ENCODE peak calls at places on chromosomes 12 and 14, in five cellular contexts. S is A549, F is IMR-90, J is K562, E is SK-N-SH. V is an unnamed sample.

GRCh38 chr12:30813741-30814687 is 59.3 kb upstream of the CAPRIN2 start:
- DNase-seq in S (no peak), F (peak; percentile 50), J (no peak), E (no peak), V (no peak)

GRCh38 chr14:97120204-97121120 is 323.3 kb downstream of the VRK1 start:
- DNase-seq in S (no peak), F (no peak), J (no peak), E (no peak), V (no peak)

GRCh38 chr14:100975668-100976067 is 72.1 kb upstream of the RTL1 start:
- DNase-seq in S (no peak), F (peak; percentile 49), J (no peak), E (no peak), V (no peak)

GRCh38 chr12:117093431-117093830 is 5.8 kb downstream of the TESC start:
- DNase-seq in S (no peak), F (no peak), J (no peak), E (no peak), V (no peak)

GRCh38 chr12:95622879-95623278 is 71.6 kb upstream of the USP44 start:
- DNase-seq in S (no peak), F (no peak), J (no peak), E (no peak), V (no peak)

GRCh38 chr14:68040633-68041369 is 221.2 kb downstream of the RAD51B start:
- DNase-seq in S (no peak), F (no peak), J (no peak), E (no peak), V (no peak)

GRCh38 chr12:130026608-130027176 is 122.9 kb upstream of the TMEM132D start:
- DNase-seq in S (peak; percentile 49), F (no peak), J (peak; percentile 46), E (peak; percentile 67), V (no peak)

GRCh38 chr14:63045234-63045611 is at the start of gene KCNH5:
- DNase-seq in S (peak; percentile 14), F (peak; percentile 46), J (no peak), E (peak; percentile 90), V (peak; percentile 80)

GRCh38 chr14:70640938-70641547 is 673 bp upstream of the TTC9 start:
- DNase-seq in S (peak; percentile 47), F (peak; percentile 58), J (no peak), E (peak; percentile 68), V (peak; percentile 66)

GRCh38 chr14:67387195-67387594 is 24.8 kb downstream of the PLEK2 start:
- DNase-seq in S (no peak), F (peak; percentile 56), J (no peak), E (no peak), V (no peak)

GRCh38 chr14:80992580-80992979 is 37.2 kb downstream of the TSHR start:
- DNase-seq in S (no peak), F (no peak), J (no peak), E (no peak), V (no peak)

GRCh38 chr14:80988192-80988591 is 32.8 kb downstream of the TSHR start:
- DNase-seq in S (no peak), F (no peak), J (no peak), E (no peak), V (no peak)

GRCh38 chr14:80988742-80989429 is 33.5 kb downstream of the TSHR start:
- DNase-seq in S (no peak), F (peak; percentile 30), J (no peak), E (no peak), V (no peak)

GRCh38 chr14:80982711-80983110 is 27.3 kb downstream of the TSHR start:
- DNase-seq in S (no peak), F (no peak), J (no peak), E (no peak), V (no peak)

DNA sequence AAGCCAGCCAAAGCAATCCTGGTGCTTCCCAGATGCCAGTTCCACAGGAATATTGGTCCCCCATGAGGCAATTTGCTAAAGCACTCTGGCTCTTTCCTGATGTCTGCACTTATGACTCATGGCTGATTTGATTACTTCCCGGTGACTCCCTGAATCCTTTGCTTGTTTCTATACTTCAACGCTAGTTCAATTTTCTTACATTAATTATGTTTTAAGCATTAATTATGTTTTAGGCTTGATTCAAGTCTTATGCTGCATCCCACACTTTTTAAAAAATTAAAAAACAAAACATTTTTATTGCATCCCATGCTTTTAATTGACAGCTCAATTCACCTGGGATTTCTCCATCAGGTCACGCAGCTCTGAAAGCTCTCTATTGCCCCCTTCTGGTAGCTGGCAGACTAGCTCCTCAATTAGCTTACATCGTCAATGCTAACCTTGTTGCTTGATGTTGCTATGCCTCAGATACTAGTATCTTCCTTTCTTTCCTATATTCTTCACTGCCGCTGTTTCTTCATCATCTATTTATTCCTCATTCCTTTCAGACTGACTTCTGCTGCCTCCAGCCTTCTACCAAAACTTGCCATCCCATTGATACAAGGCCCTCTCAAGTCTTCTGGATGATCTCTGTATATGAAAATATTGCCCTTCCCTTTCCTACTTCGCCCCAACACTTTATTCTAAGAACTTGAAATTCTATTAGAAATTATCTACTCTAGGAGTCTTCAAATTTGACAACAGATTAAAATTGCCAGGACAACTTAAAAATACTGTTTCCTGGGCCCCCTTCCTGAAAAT is 32.0 kb downstream of the TSHR start:
- DNase-seq in S (peak; percentile 78), F (peak; percentile 69), J (peak; percentile 55), E (peak; percentile 69), V (peak; percentile 77)
- TF ChIP-seq RAD21 in S (peak; percentile 81), F (peak; percentile 76), J (peak; percentile 59), E (peak; percentile 85), V (peak; percentile 82)

GRCh38 chr12:27467641-27468040 is 21.1 kb downstream of the SMCO2 start:
- DNase-seq in S (no peak), F (no peak), J (no peak), E (no peak), V (no peak)

GRCh38 chr12:27463826-27464554 is 17.5 kb downstream of the SMCO2 start:
- DNase-seq in S (no peak), F (peak; percentile 42), J (no peak), E (no peak), V (no peak)

GRCh38 chr12:27460471-27460978 is 14.0 kb downstream of the SMCO2 start:
- DNase-seq in S (peak; percentile 39), F (peak; percentile 38), J (no peak), E (no peak), V (no peak)

GRCh38 chr12:27462151-27462694 is 15.7 kb downstream of the SMCO2 start:
- DNase-seq in S (peak; percentile 16), F (peak; percentile 87), J (no peak), E (no peak), V (no peak)

GRCh38 chr12:27462851-27463250 is 16.3 kb downstream of the SMCO2 start:
- DNase-seq in S (no peak), F (no peak), J (no peak), E (no peak), V (no peak)
- TF ChIP-seq RAD21 in S (no peak), F (no peak), J (no peak), E (no peak), V (no peak)

GRCh38 chr14:91163316-91163715 is 49.4 kb downstream of the DGLUCY start:
- DNase-seq in S (no peak), F (no peak), J (no peak), E (no peak), V (no peak)
- TF ChIP-seq RAD21 in S (no peak), F (no peak), J (no peak), E (no peak), V (no peak)

GRCh38 chr12:27531916-27532315 is 7.9 kb downstream of the PPFIBP1 start:
- DNase-seq in S (no peak), F (no peak), J (no peak), E (no peak), V (no peak)
- TF ChIP-seq RAD21 in S (no peak), F (no peak), J (no peak), E (no peak), V (no peak)

GRCh38 chr14:55624913-55625312 is 44.9 kb downstream of the KTN1 start:
- DNase-seq in S (no peak), F (no peak), J (no peak), E (no peak), V (no peak)
- TF ChIP-seq RAD21 in S (no peak), F (no peak), J (no peak), E (no peak), V (no peak)

DNA sequence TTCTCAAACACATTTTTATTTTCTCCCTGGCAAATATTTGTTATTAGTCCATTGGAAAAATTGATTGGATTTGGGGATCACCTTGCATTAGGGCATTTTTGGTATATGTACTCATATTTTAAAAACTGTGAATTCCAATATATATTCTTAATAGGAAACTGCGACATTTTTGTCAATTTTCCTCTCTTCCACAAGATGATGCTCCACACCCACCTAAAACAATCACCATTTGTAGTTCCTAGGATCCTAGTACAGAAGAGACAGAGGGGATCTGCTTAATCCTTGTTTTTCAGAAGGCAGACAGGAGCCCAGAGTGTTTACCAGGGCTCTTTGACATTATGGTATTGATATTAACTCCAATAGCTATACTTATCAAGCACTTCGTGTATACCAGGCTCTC is 22.8 kb upstream of the OASL start:
- DNase-seq in S (peak; percentile 33), F (peak; percentile 13), J (no peak), E (peak; percentile 51), V (no peak)
- TF ChIP-seq RAD21 in S (peak; percentile 58), F (peak; percentile 49), J (peak; percentile 90), E (peak; percentile 75), V (peak; percentile 53)

GRCh38 chr14:21039585-21040369 is 2.4 kb upstream of the RNASE7 start:
- DNase-seq in S (peak; percentile 63), F (peak; percentile 67), J (no peak), E (peak; percentile 56), V (no peak)
- TF ChIP-seq RAD21 in S (peak; percentile 82), F (peak; percentile 70), J (peak; percentile 81), E (peak; percentile 86), V (peak; percentile 91)

GRCh38 chr12:4355150-4355842 is 24.2 kb downstream of the FGF23 start:
- DNase-seq in S (no peak), F (no peak), J (no peak), E (no peak), V (no peak)
- TF ChIP-seq RAD21 in S (no peak), F (no peak), J (no peak), E (no peak), V (no peak)

GRCh38 chr14:24775919-24776318 is 141.9 kb upstream of the GZMB start:
- DNase-seq in S (no peak), F (no peak), J (peak; percentile 27), E (peak; percentile 0), V (no peak)
- TF ChIP-seq RAD21 in S (no peak), F (no peak), J (no peak), E (no peak), V (no peak)

GRCh38 chr14:24883571-24883970 is 166.4 kb downstream of the STXBP6 start:
- DNase-seq in S (no peak), F (no peak), J (no peak), E (no peak), V (no peak)

GRCh38 chr14:24881496-24881895 is 168.5 kb downstream of the STXBP6 start:
- DNase-seq in S (no peak), F (peak; percentile 5), J (no peak), E (no peak), V (no peak)

GRCh38 chr14:24876996-24877395 is 173.0 kb downstream of the STXBP6 start:
- DNase-seq in S (no peak), F (no peak), J (no peak), E (no peak), V (no peak)

GRCh38 chr14:24879661-24880381 is 170.1 kb downstream of the STXBP6 start:
- DNase-seq in S (no peak), F (no peak), J (no peak), E (no peak), V (no peak)

DNA sequence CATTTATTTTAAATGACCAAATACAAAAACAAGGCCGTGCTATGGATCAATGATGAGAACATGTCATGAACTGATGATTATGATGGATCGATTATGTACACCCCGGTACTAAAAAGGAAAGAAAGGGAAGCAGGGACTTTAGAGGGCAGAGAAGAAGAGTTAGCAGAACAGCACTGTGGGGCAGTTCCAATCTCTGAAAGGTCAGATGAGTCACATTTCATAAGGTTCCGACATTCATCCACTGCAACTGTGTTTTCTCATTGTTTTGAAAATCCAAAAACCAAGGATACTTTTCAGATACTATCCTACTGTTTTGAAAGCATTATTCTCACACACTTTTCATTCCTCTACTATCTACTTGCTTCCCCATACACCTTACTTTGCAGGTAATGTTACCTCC is 169.3 kb downstream of the STXBP6 start:
- DNase-seq in S (no peak), F (peak; percentile 20), J (no peak), E (no peak), V (no peak)
- TF ChIP-seq RAD21 in S (no peak), F (no peak), J (no peak), E (no peak), V (no peak)

V was measured in H1.